ENCODE peak calls at places on chromosomes 4 and X, in seven cellular contexts. H is OCI-LY7; M is HS-27A; V is glutamatergic neuron; S is hepatic stellate cell; T is germinal center; Y is stimulated activated CD4-positive, alpha-beta T cell treated with anti-CD3 and anti-CD28 coated beads, TNF-alpha, amount 100 ng/mL, for 48 hours. Z is an unnamed sample.
A peak's percentile ranks its signal among the peaks of the same experiment; 100 is the strongest.

GRCh38 chr4:17358236-17358635 is 153.7 kb downstream of the QDPR start:
- DNase-seq in Y (no peak), S (no peak), V (no peak), M (no peak), T (no peak), H (no peak), Z (no peak)

GRCh38 chr4:184529283-184529682 is 54.9 kb upstream of the IRF2 start:
- DNase-seq in M (no peak), V (no peak), H (no peak), T (no peak), S (no peak), Y (no peak), Z (no peak)

GRCh38 chrX:149494844-149495565 is 10.1 kb downstream of the IDS start:
- DNase-seq in T (no peak), M (no peak), Y (no peak), H (no peak), V (no peak), S (no peak), Z (no peak)

GRCh38 chr4:168877779-168878491 is 132.1 kb downstream of the CBR4 start:
- DNase-seq in M (no peak), V (peak; percentile 67), T (peak; percentile 27), S (no peak), H (no peak), Y (peak; percentile 6), Z (peak; percentile 77)

GRCh38 chr4:11741190-11741652 is 312.5 kb upstream of the HS3ST1 start:
- DNase-seq in M (no peak), Y (no peak), S (peak; percentile 17), H (no peak), V (no peak), T (no peak), Z (no peak)

GRCh38 chr4:130147618-130148017 is 1051.7 kb downstream of the C4orf33 start:
- DNase-seq in M (no peak), H (no peak), T (no peak), Y (no peak), S (no peak), V (no peak), Z (no peak)

GRCh38 chr4:41140410-41140809 is 73.9 kb downstream of the APBB2 start:
- DNase-seq in Y (no peak), H (no peak), M (no peak), T (no peak), V (no peak), S (no peak), Z (no peak)

GRCh38 chrX:1484638-1485019 is 31.9 kb upstream of the ASMTL start:
- DNase-seq in S (no peak), T (peak; percentile 35), M (no peak), H (peak; percentile 87), V (no peak), Y (no peak), Z (no peak)

GRCh38 chr4:57243071-57243470 is 132.9 kb upstream of the IGFBP7 start:
- DNase-seq in M (no peak), T (no peak), Y (no peak), V (no peak), S (no peak), H (no peak), Z (no peak)

GRCh38 chrX:49309401-49309981 is 6.0 kb downstream of the GAGE10 start:
- DNase-seq in S (no peak), Y (no peak), V (no peak), T (no peak), M (no peak), H (no peak), Z (no peak)

GRCh38 chrX:88881536-88881935 is 134.5 kb downstream of the CPXCR1 start:
- DNase-seq in T (no peak), Y (no peak), V (no peak), S (no peak), H (no peak), M (no peak), Z (no peak)

GRCh38 chrX:71638409-71638808 is 20.1 kb upstream of the CXCR3 start:
- DNase-seq in Y (no peak), V (no peak), T (no peak), S (no peak), H (no peak), M (no peak), Z (no peak)

GRCh38 chr4:17667253-17667652 is 52.8 kb downstream of the MED28 start:
- DNase-seq in T (no peak), M (no peak), S (no peak), Y (no peak), V (no peak), H (peak; percentile 12), Z (no peak)

GRCh38 chrX:135327299-135327698 is 18.0 kb downstream of the ETDC start:
- DNase-seq in H (no peak), T (no peak), V (no peak), Y (no peak), S (peak; percentile 41), M (peak; percentile 40), Z (no peak)

GRCh38 chrX:100410083-100410590 is at the start of gene PCDH19:
- DNase-seq in M (no peak), Y (peak; percentile 23), T (peak; percentile 62), H (no peak), S (peak; percentile 55), V (peak; percentile 73), Z (peak; percentile 89)

GRCh38 chr4:119314356-119314755 is 7.6 kb downstream of the FABP2 start:
- DNase-seq in V (no peak), T (no peak), H (peak; percentile 57), S (no peak), M (no peak), Y (no peak), Z (no peak)

GRCh38 chr4:4203688-4204400 is 22.9 kb downstream of the OTOP1 start:
- DNase-seq in S (no peak), M (no peak), V (no peak), Y (no peak), H (no peak), T (no peak), Z (no peak)

GRCh38 chrX:39972340-39972739 is 125.4 kb downstream of the BCOR start:
- DNase-seq in S (peak; percentile 68), H (no peak), T (no peak), Y (no peak), M (peak; percentile 24), V (no peak), Z (no peak)

GRCh38 chrX:33298622-33299021 is 87.3 kb upstream of the DMD start:
- DNase-seq in T (no peak), S (no peak), Y (no peak), H (no peak), M (no peak), V (no peak), Z (no peak)

GRCh38 chr4:1058198-1058996 is 47.0 kb downstream of the FGFRL1 start:
- DNase-seq in H (no peak), S (no peak), T (no peak), V (no peak), M (no peak), Y (no peak), Z (no peak)

GRCh38 chr4:186104895-186105720 is 604 bp downstream of the FAM149A start:
- DNase-seq in V (peak; percentile 58), H (no peak), M (no peak), T (peak; percentile 42), S (peak; percentile 22), Y (no peak), Z (peak; percentile 63)

GRCh38 chrX:130944230-130944629 is 41.2 kb upstream of the ENOX2 start:
- DNase-seq in V (no peak), Y (no peak), S (no peak), M (no peak), H (no peak), T (no peak), Z (no peak)

GRCh38 chr4:66929748-66930147 is 615.6 kb downstream of the CENPC start:
- DNase-seq in S (no peak), T (no peak), H (no peak), Y (no peak), M (no peak), V (no peak), Z (no peak)

GRCh38 chr4:24884925-24885324 is 27.9 kb downstream of the CCDC149 start:
- DNase-seq in V (no peak), H (no peak), Y (no peak), T (no peak), M (no peak), S (no peak), Z (no peak)

GRCh38 chr4:153364061-153364460 is 19.6 kb downstream of the MND1 start:
- DNase-seq in H (no peak), V (no peak), T (no peak), M (no peak), Y (no peak), S (no peak), Z (no peak)

GRCh38 chrX:74536142-74537010 is 78.0 kb downstream of the RLIM start:
- DNase-seq in V (peak; percentile 70), M (peak; percentile 66), H (no peak), Y (no peak), S (peak; percentile 78), T (peak; percentile 50), Z (peak; percentile 73)